ENCODE peak calls at places on chromosomes 3 and 15, in seven cellular contexts. E is A549, U is ovary, O is esophagus squamous epithelium, K is uterus, H is right lobe of liver, G is transverse colon. T is an unnamed sample.
A peak's percentile ranks its signal among the peaks of the same experiment; 100 is the strongest.

GRCh38 chr3:174949523-174949922 is 90.4 kb downstream of the NAALADL2 start:
- DNase-seq in E (no peak), U (no peak), O (no peak), K (no peak), H (no peak), G (no peak), T (no peak)

GRCh38 chr15:40991355-40991754 is 38.1 kb downstream of the CHAC1 start:
- DNase-seq in E (no peak), U (no peak), O (no peak), K (no peak), H (no peak), G (no peak), T (no peak)

GRCh38 chr3:159441279-159441678 is 547.4 kb upstream of the IL12A start:
- DNase-seq in E (no peak), U (no peak), O (no peak), K (no peak), H (no peak), G (no peak), T (no peak)

GRCh38 chr15:96158938-96159337 is 171.6 kb upstream of the NR2F2 start:
- DNase-seq in E (no peak), U (no peak), O (no peak), K (peak; percentile 49), H (no peak), G (no peak), T (no peak)

GRCh38 chr3:159637895-159638542 is 350.6 kb upstream of the IL12A start:
- DNase-seq in E (no peak), U (no peak), O (no peak), K (no peak), H (no peak), G (no peak), T (no peak)

GRCh38 chr3:196590279-196590678 is 21.8 kb downstream of the FBXO45 start:
- DNase-seq in E (no peak), U (no peak), O (no peak), K (no peak), H (no peak), G (no peak), T (no peak)

GRCh38 chr3:72786668-72787067 is 61.6 kb downstream of the SHQ1 start:
- DNase-seq in E (no peak), U (no peak), O (no peak), K (no peak), H (no peak), G (no peak), T (no peak)

GRCh38 chr3:192847918-192848317 is 69.7 kb downstream of the MB21D2 start:
- DNase-seq in E (no peak), U (no peak), O (no peak), K (no peak), H (no peak), G (no peak), T (no peak)

GRCh38 chr3:62954579-62954978 is 79.4 kb upstream of the CADPS start:
- DNase-seq in E (no peak), U (no peak), O (no peak), K (no peak), H (no peak), G (no peak), T (no peak)

GRCh38 chr3:46928297-46928696 is 48.2 kb downstream of the CCDC12 start:
- DNase-seq in E (no peak), U (no peak), O (no peak), K (no peak), H (no peak), G (no peak), T (no peak)

DNA sequence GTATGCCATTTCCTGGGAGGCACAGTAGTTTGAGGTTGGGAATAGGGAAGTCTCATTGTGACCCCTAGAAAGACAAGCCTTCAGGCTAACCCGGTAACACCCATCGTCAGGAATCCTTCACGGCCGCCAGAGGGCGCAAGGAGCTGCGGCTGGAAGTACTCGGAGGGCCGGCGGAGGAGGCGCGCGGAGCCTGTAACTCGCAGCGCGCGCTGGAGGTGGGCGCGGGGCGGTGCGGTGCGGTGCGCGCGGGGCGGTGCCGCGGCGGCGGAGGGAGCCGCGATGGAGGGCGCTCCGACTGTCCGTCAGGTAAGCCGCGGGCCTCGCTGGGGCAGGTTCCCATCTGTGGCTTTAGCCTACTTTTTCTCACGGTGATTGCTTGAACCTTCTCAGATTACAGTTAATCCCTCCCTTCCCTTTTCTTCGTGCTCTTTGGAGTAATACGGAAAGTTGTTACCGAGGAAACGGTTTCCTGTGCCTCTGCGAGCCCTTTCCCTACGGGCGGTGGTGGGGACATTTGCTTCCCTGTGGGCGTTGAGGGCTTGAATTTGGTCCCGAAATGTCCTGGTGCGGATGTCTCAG is at the start of gene GRAMD1C:
- DNase-seq in E (peak; percentile 75), U (peak; percentile 88), O (peak; percentile 20), K (peak; percentile 83), H (peak; percentile 91), G (peak; percentile 89), T (peak; percentile 92)
- TF ChIP-seq POLR2A in E (peak; percentile 23), U (no peak), O (no peak), K (peak; percentile 31), H (peak; percentile 27), G (no peak), T (no peak)

DNA sequence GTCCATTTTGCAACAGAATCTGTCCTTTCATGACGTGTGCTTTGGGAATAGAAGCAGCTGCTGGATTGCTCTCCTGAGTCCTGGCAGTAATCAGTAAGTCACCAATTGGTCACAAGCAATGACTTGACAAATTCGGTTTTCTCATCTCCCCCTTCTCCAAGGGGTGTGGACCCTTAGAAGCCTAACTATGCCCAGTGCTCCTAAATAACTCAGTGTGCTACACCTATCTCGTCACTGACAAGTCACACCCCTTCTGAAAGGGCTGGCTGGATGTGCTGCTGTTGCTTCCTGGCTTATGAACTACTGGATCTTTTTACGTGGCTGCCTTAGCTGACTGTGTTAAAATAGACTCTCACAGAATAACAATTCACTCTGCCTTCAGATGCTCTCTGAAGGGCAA is 1351.5 kb downstream of the ZPLD1 start:
- DNase-seq in E (no peak), U (no peak), O (no peak), K (no peak), H (no peak), G (no peak), T (no peak)
- TF ChIP-seq POLR2A in E (no peak), U (no peak), O (no peak), K (no peak), H (no peak), G (no peak), T (no peak)

GRCh38 chr3:129228891-129229585 is 20.4 kb upstream of the COPG1 start:
- DNase-seq in E (no peak), U (no peak), O (no peak), K (no peak), H (no peak), G (no peak), T (peak; percentile 42)
- TF ChIP-seq POLR2A in E (no peak), U (no peak), O (no peak), K (no peak), H (no peak), G (no peak), T (no peak)

GRCh38 chr3:98732239-98733054 is 30.7 kb upstream of the ST3GAL6 start:
- DNase-seq in E (peak; percentile 55), U (peak; percentile 54), O (no peak), K (peak; percentile 37), H (peak; percentile 91), G (peak; percentile 23), T (peak; percentile 57)
- TF ChIP-seq POLR2A in E (peak; percentile 33), U (no peak), O (peak; percentile 43), K (peak; percentile 28), H (peak; percentile 67), G (peak; percentile 24), T (no peak)

DNA sequence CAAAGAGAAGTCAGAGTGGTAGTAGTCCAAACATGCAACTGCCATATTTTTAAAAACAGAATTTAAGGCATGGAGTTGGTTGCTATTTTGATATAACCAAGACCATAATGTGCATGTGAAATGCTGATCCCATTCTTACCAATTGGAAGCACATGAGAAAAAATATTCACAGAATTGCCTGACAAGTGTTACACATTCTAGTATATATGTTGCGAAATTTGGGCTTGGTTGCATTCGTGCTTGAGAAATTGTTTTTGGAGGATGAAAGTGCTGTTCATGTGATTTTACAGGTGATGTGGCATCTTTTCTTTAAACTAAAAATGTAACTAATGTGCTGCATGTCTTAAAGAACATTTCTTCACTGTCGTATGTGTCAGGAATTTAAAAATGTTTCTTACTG is 199.7 kb downstream of the CHL1 start:
- DNase-seq in E (no peak), U (no peak), O (no peak), K (no peak), H (no peak), G (no peak), T (no peak)
- TF ChIP-seq POLR2A in E (no peak), U (no peak), O (no peak), K (no peak), H (no peak), G (no peak), T (no peak)

GRCh38 chr3:133773732-133774131 is 27.5 kb downstream of the TF start:
- DNase-seq in E (no peak), U (no peak), O (no peak), K (no peak), H (no peak), G (no peak), T (no peak)
- TF ChIP-seq POLR2A in E (no peak), U (no peak), O (no peak), K (no peak), H (no peak), G (no peak), T (no peak)

GRCh38 chr15:75455424-75455981 is 4.0 kb upstream of the SIN3A start:
- DNase-seq in E (peak; percentile 92), U (peak; percentile 93), O (peak; percentile 39), K (peak; percentile 86), H (peak; percentile 92), G (peak; percentile 93), T (peak; percentile 86)
- TF ChIP-seq POLR2A in E (no peak), U (peak; percentile 67), O (peak; percentile 84), K (peak; percentile 72), H (no peak), G (peak; percentile 71), T (peak; percentile 24)

DNA sequence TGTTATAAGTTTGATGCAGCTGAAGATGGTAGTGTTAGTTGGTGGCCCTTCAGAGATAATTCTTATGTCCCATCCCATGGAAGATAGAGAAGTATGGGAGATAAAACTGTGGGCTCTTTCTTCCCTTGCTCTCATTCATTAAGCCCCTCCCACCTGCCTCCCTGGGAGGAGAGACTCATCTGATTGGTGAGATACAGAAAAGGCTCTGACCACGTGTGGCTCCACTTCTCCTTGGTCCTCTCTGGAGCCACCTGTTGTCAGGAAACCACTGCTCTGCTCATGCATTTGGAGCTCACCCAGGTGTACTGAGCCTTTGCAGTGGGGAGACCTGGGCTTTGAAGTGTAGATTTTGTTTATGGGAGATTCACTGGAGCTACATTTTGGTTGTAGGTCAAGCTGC is 293.2 kb upstream of the RASGRP1 start:
- DNase-seq in E (no peak), U (no peak), O (no peak), K (no peak), H (no peak), G (no peak), T (no peak)
- TF ChIP-seq POLR2A in E (no peak), U (no peak), O (no peak), K (no peak), H (no peak), G (no peak), T (no peak)

GRCh38 chr3:93979850-93980677 is at the start of gene ARL13B:
- DNase-seq in E (peak; percentile 97), U (peak; percentile 97), O (peak; percentile 87), K (peak; percentile 97), H (peak; percentile 99), G (peak; percentile 98), T (peak; percentile 98)
- TF ChIP-seq POLR2A in E (peak; percentile 91), U (peak; percentile 94), O (peak; percentile 77), K (peak; percentile 92), H (peak; percentile 72), G (peak; percentile 79), T (peak; percentile 92)

T was measured in erythroblast.